ENCODE peak calls at places on chromosomes 4 and X, in nine cellular contexts. X is ovary, I is right lobe of liver, Z is H1, F is prostate gland, P is spleen, J is uterus, T is A549, B is heart left ventricle. E is an unnamed sample.

GRCh38 chrX:129696463-129697155 is 41.9 kb upstream of the APLN start:
- DNase-seq in X (no peak), I (no peak), Z (no peak), F (no peak), P (no peak), J (no peak), T (no peak), B (no peak), E (peak; percentile 15)

GRCh38 chr4:32689520-32689919 is 1969.4 kb downstream of the PCDH7 start:
- DNase-seq in X (no peak), I (no peak), Z (no peak), F (no peak), P (no peak), J (no peak), T (peak; percentile 15), B (no peak), E (no peak)

GRCh38 chr4:34289962-34290361 is 1954.4 kb downstream of the ARAP2 start:
- DNase-seq in X (no peak), I (no peak), Z (no peak), F (no peak), P (no peak), J (no peak), T (no peak), B (no peak), E (no peak)

GRCh38 chr4:149264093-149264733 is 551.4 kb downstream of the IQCM start:
- DNase-seq in X (no peak), I (no peak), Z (peak; percentile 48), F (peak; percentile 5), P (no peak), J (no peak), T (peak; percentile 55), B (no peak), E (no peak)

GRCh38 chrX:13938766-13939530 is 90.7 kb downstream of the GEMIN8 start:
- DNase-seq in X (no peak), I (no peak), Z (peak; percentile 54), F (no peak), P (no peak), J (no peak), T (no peak), B (no peak), E (no peak)

GRCh38 chrX:40120838-40121580 is 23.3 kb upstream of the BCOR start:
- DNase-seq in X (no peak), I (no peak), Z (no peak), F (no peak), P (no peak), J (no peak), T (no peak), B (no peak), E (no peak)

GRCh38 chr4:166064706-166065105 is 191.7 kb downstream of the TLL1 start:
- DNase-seq in X (no peak), I (no peak), Z (no peak), F (no peak), P (no peak), J (no peak), T (no peak), B (no peak), E (no peak)

GRCh38 chrX:140918398-140919043 is 83.9 kb upstream of the SPANXB1 start:
- DNase-seq in X (no peak), I (no peak), Z (peak; percentile 47), F (no peak), P (no peak), J (no peak), T (peak; percentile 86), B (no peak), E (no peak)

GRCh38 chr4:70722199-70722791 is 531 bp downstream of the RUFY3 start:
- DNase-seq in X (peak; percentile 45), I (no peak), Z (no peak), F (no peak), P (no peak), J (peak; percentile 29), T (no peak), B (no peak), E (no peak)

GRCh38 chr4:152591361-152591760 is 55.5 kb upstream of the FBXW7 start:
- DNase-seq in X (peak; percentile 21), I (no peak), Z (peak; percentile 86), F (no peak), P (peak; percentile 79), J (peak; percentile 16), T (no peak), B (peak; percentile 73), E (peak; percentile 48)

GRCh38 chrX:46279214-46279924 is 265.9 kb downstream of the ZNF674 start:
- DNase-seq in X (no peak), I (no peak), Z (no peak), F (no peak), P (no peak), J (no peak), T (no peak), B (no peak), E (no peak)

GRCh38 chrX:136880003-136880451 is 498 bp downstream of the RBMX start:
- DNase-seq in X (peak; percentile 41), I (peak; percentile 56), Z (peak; percentile 47), F (peak; percentile 4), P (peak; percentile 79), J (peak; percentile 35), T (peak; percentile 18), B (peak; percentile 66), E (no peak)

GRCh38 chr4:89111833-89112563 is 665 bp downstream of the TIGD2 start:
- DNase-seq in X (no peak), I (no peak), Z (no peak), F (peak; percentile 73), P (no peak), J (no peak), T (peak; percentile 69), B (no peak), E (peak; percentile 37)

GRCh38 chr4:159425749-159426376 is 323.0 kb downstream of the RAPGEF2 start:
- DNase-seq in X (no peak), I (no peak), Z (no peak), F (no peak), P (no peak), J (no peak), T (no peak), B (no peak), E (no peak)

GRCh38 chr4:153295131-153295755 is 49.2 kb upstream of the MND1 start:
- DNase-seq in X (no peak), I (no peak), Z (peak; percentile 52), F (no peak), P (no peak), J (no peak), T (no peak), B (no peak), E (no peak)

GRCh38 chrX:143781103-143781502 is 60.6 kb upstream of the SPANXN2 start:
- DNase-seq in X (no peak), I (no peak), Z (no peak), F (no peak), P (no peak), J (no peak), T (no peak), B (no peak), E (no peak)

GRCh38 chr4:55949480-55949802 is 696 bp downstream of the CEP135 start:
- DNase-seq in X (no peak), I (no peak), Z (no peak), F (peak; percentile 4), P (no peak), J (no peak), T (no peak), B (no peak), E (no peak)

DNA sequence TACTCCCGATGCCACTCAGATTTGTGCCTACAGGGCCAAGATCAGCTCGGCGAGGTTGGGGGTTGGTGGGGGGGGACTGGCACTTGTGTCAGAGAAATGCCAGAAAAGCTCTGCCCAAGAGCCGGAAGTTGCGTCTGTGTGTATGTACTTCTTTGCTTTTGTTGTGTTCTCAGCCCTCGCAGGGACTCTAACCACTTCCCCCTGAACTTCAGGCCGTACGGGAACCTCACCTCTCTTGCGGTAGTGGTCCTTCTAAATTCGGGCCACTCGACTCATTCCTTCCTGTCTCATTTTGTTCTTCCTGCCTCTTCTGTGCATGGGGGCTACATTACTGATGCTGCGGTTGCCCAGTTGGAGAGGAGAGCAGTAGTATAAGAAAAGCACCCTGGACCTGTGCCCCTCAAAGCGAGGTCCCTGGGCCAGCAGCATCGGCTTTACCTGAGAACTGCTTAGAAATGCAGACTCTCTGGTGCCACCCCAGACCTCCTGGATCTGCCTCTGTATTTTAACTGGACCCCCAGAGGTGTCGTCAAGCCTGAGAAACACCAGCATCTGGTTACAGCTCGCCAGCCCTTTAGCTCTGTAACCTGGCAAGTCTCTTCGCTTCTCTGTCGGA is 146.3 kb upstream of the RPS6KA3 start:
- DNase-seq in X (no peak), I (no peak), Z (no peak), F (no peak), P (peak; percentile 89), J (no peak), T (no peak), B (peak; percentile 42), E (peak; percentile 13)
- TF ChIP-seq POLR2A in X (no peak), I (no peak), Z (no peak), F (no peak), P (no peak), J (no peak), T (no peak), B (no peak), E (no peak)

GRCh38 chr4:77156533-77156911 is 485 bp upstream of the CCNG2 start:
- DNase-seq in X (peak; percentile 93), I (peak; percentile 95), Z (peak; percentile 89), F (peak; percentile 99), P (peak; percentile 97), J (peak; percentile 94), T (peak; percentile 98), B (peak; percentile 90), E (peak; percentile 99)
- TF ChIP-seq POLR2A in X (no peak), I (peak; percentile 28), Z (no peak), F (peak; percentile 87), P (no peak), J (peak; percentile 40), T (peak; percentile 62), B (no peak), E (no peak)

DNA sequence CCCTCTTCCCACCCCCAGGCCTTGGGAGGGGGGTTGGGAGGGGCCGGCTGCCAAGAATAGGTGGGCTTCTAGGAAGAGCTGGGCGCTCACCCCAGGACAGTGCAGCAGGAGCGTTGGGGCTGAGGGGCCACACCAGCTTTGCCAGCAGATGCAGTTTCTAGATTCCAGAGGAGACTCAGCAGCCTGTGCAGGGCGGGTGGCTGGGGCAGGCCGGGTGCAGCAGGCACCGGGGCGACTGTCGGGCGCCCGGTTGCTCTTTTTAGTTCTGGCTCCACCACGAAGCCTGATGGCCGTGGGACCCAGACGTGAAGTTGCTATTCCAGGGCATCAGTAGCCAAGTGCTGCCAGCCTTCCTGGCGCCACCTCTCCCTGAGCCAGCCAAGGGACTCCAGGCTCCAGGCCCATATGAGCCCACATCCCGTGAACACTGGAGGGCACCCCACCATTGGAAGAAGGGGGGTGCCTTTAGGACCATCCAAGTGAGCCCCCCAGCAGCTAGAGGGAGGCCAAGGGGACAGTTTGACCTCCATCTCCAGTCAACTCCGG is 5.8 kb downstream of the SSR4 start:
- DNase-seq in X (no peak), I (no peak), Z (no peak), F (no peak), P (no peak), J (no peak), T (no peak), B (no peak), E (no peak)
- TF ChIP-seq POLR2A in X (no peak), I (no peak), Z (peak; percentile 50), F (no peak), P (no peak), J (no peak), T (no peak), B (no peak), E (no peak)

DNA sequence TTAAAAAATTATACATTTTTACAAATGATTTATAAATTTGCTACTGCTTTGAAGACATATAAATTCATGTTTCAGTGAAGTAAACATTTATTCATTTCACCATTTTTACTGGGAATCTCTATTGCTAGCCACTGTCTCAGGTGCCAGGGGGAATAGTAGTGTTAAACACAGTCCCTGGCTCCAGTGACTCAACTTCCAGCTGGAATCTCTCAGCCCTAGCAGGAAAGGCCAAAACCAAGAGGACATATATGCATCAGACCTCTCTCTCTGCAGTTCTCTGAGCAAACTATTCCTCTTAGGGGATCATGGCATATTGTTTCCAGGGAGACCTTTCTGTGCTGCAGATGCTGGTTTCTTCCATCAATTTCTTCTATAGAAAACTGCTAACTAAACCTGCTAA is 1009.0 kb upstream of the LCORL start:
- DNase-seq in X (no peak), I (no peak), Z (no peak), F (no peak), P (no peak), J (no peak), T (no peak), B (no peak), E (no peak)
- TF ChIP-seq POLR2A in X (no peak), I (no peak), Z (no peak), F (no peak), P (no peak), J (no peak), T (no peak), B (no peak), E (no peak)